ENCODE peak calls at places on chromosomes 6 and 20, in five cellular contexts. One of them, this sample, is unnamed.

GRCh38 chr20:37346232-37346525 is 239 bp downstream of the SRC start:
- DNase-seq in HEK293T: no peak
- DNase-seq in neural progenitor cell: no peak
- DNase-seq in CD4-positive, CD25-positive, alpha-beta regulatory T cell: no peak
- DNase-seq in Daoy: no peak
- DNase-seq in this sample: no peak

GRCh38 chr20:63226020-63226943 is 9.4 kb upstream of the BIRC7 start:
- DNase-seq in HEK293T: no peak
- DNase-seq in CD4-positive, CD25-positive, alpha-beta regulatory T cell: no peak
- DNase-seq in neural progenitor cell: no peak
- DNase-seq in Daoy: peak
- DNase-seq in this sample: no peak

GRCh38 chr6:113301651-113302050 is 555.5 kb upstream of the MARCKS start:
- DNase-seq in neural progenitor cell: no peak
- DNase-seq in HEK293T: no peak
- DNase-seq in CD4-positive, CD25-positive, alpha-beta regulatory T cell: no peak
- DNase-seq in Daoy: no peak
- DNase-seq in this sample: no peak

GRCh38 chr6:141123497-141123896 is 1009.2 kb upstream of the GJE1 start:
- DNase-seq in HEK293T: no peak
- DNase-seq in Daoy: no peak
- DNase-seq in CD4-positive, CD25-positive, alpha-beta regulatory T cell: no peak
- DNase-seq in neural progenitor cell: no peak
- DNase-seq in this sample: no peak

GRCh38 chr6:157981395-157982296 is at the start of gene SYNJ2:
- DNase-seq in HEK293T: peak
- DNase-seq in CD4-positive, CD25-positive, alpha-beta regulatory T cell: peak
- DNase-seq in neural progenitor cell: peak
- DNase-seq in Daoy: peak
- DNase-seq in this sample: peak

GRCh38 chr6:34349226-34349625 is 43.2 kb downstream of the NUDT3 start:
- DNase-seq in CD4-positive, CD25-positive, alpha-beta regulatory T cell: no peak
- DNase-seq in Daoy: no peak
- DNase-seq in HEK293T: no peak
- DNase-seq in neural progenitor cell: no peak
- DNase-seq in this sample: no peak

GRCh38 chr6:151763938-151764680 is 43.4 kb upstream of the ESR1 start:
- DNase-seq in CD4-positive, CD25-positive, alpha-beta regulatory T cell: no peak
- DNase-seq in Daoy: peak
- DNase-seq in HEK293T: peak
- DNase-seq in neural progenitor cell: peak
- DNase-seq in this sample: no peak

GRCh38 chr6:152273002-152273401 is 364.2 kb downstream of the SYNE1 start:
- DNase-seq in neural progenitor cell: no peak
- DNase-seq in HEK293T: no peak
- DNase-seq in Daoy: no peak
- DNase-seq in CD4-positive, CD25-positive, alpha-beta regulatory T cell: no peak
- DNase-seq in this sample: no peak

GRCh38 chr6:152129606-152130249 is 322.2 kb downstream of the ESR1 start:
- DNase-seq in Daoy: no peak
- DNase-seq in CD4-positive, CD25-positive, alpha-beta regulatory T cell: no peak
- DNase-seq in neural progenitor cell: no peak
- DNase-seq in HEK293T: no peak
- DNase-seq in this sample: no peak

GRCh38 chr20:23295934-23296333 is 54.7 kb upstream of the NXT1 start:
- DNase-seq in neural progenitor cell: no peak
- DNase-seq in CD4-positive, CD25-positive, alpha-beta regulatory T cell: no peak
- DNase-seq in HEK293T: no peak
- DNase-seq in Daoy: no peak
- DNase-seq in this sample: no peak

GRCh38 chr20:40156600-40157307 is 532.3 kb downstream of the MAFB start:
- DNase-seq in HEK293T: no peak
- DNase-seq in neural progenitor cell: no peak
- DNase-seq in Daoy: no peak
- DNase-seq in CD4-positive, CD25-positive, alpha-beta regulatory T cell: no peak
- DNase-seq in this sample: no peak

GRCh38 chr20:50152394-50153152 is 950 bp downstream of the PEDS1 start:
- DNase-seq in CD4-positive, CD25-positive, alpha-beta regulatory T cell: no peak
- DNase-seq in Daoy: no peak
- DNase-seq in neural progenitor cell: no peak
- DNase-seq in HEK293T: no peak
- DNase-seq in this sample: no peak

GRCh38 chr6:108839068-108839467 is 9.2 kb upstream of the ARMC2 start:
- DNase-seq in Daoy: no peak
- DNase-seq in CD4-positive, CD25-positive, alpha-beta regulatory T cell: no peak
- DNase-seq in neural progenitor cell: peak
- DNase-seq in HEK293T: no peak
- DNase-seq in this sample: no peak

GRCh38 chr20:64192406-64192805 is 28.2 kb downstream of the MYT1 start:
- DNase-seq in HEK293T: peak
- DNase-seq in Daoy: no peak
- DNase-seq in CD4-positive, CD25-positive, alpha-beta regulatory T cell: no peak
- DNase-seq in neural progenitor cell: peak
- DNase-seq in this sample: no peak

GRCh38 chr20:45016089-45016641 is 49.9 kb downstream of the STK4 start:
- DNase-seq in Daoy: no peak
- DNase-seq in CD4-positive, CD25-positive, alpha-beta regulatory T cell: no peak
- DNase-seq in HEK293T: no peak
- DNase-seq in neural progenitor cell: no peak
- DNase-seq in this sample: no peak

This sample was measured in immature natural killer cell.